ENCODE peak calls at places on chromosomes 6 and 20, in six cellular contexts. One of them, this sample, is unnamed.
A peak's percentile ranks its signal among the peaks of the same experiment; 100 is the strongest.

GRCh38 chr20:23050847-23051627 is 1.6 kb upstream of the THBD start:
- DNase-seq in PC-3: peak; percentile 70
- DNase-seq in GM23338: peak; percentile 97
- DNase-seq in naive thymus-derived CD4-positive, alpha-beta T cell: no peak
- DNase-seq in tibial nerve: peak; percentile 81
- DNase-seq in heart right ventricle: peak; percentile 87
- DNase-seq in this sample: peak; percentile 88

GRCh38 chr6:1679691-1680068 is 70.0 kb downstream of the FOXC1 start:
- DNase-seq in PC-3: peak; percentile 84
- DNase-seq in GM23338: no peak
- DNase-seq in heart right ventricle: no peak
- DNase-seq in tibial nerve: no peak
- DNase-seq in naive thymus-derived CD4-positive, alpha-beta T cell: no peak
- DNase-seq in this sample: no peak

GRCh38 chr6:6884193-6884627 is 223.6 kb upstream of the RREB1 start:
- DNase-seq in GM23338: no peak
- DNase-seq in tibial nerve: no peak
- DNase-seq in naive thymus-derived CD4-positive, alpha-beta T cell: no peak
- DNase-seq in PC-3: no peak
- DNase-seq in heart right ventricle: no peak
- DNase-seq in this sample: no peak

GRCh38 chr6:134748484-134748883 is 201.4 kb downstream of the ALDH8A1 start:
- DNase-seq in naive thymus-derived CD4-positive, alpha-beta T cell: no peak
- DNase-seq in GM23338: no peak
- DNase-seq in heart right ventricle: no peak
- DNase-seq in tibial nerve: no peak
- DNase-seq in PC-3: no peak
- DNase-seq in this sample: no peak

GRCh38 chr6:79042088-79042798 is 35.8 kb downstream of the PHIP start:
- DNase-seq in GM23338: no peak
- DNase-seq in PC-3: no peak
- DNase-seq in tibial nerve: no peak
- DNase-seq in heart right ventricle: no peak
- DNase-seq in naive thymus-derived CD4-positive, alpha-beta T cell: peak; percentile 11
- DNase-seq in this sample: no peak

GRCh38 chr20:5652626-5653573 is 97.3 kb upstream of the SHLD1 start:
- DNase-seq in naive thymus-derived CD4-positive, alpha-beta T cell: peak; percentile 11
- DNase-seq in heart right ventricle: no peak
- DNase-seq in GM23338: no peak
- DNase-seq in PC-3: peak; percentile 97
- DNase-seq in tibial nerve: no peak
- DNase-seq in this sample: no peak

GRCh38 chr6:62516287-62517152 is 230.5 kb upstream of the KHDRBS2 start:
- DNase-seq in GM23338: peak; percentile 71
- DNase-seq in tibial nerve: no peak
- DNase-seq in heart right ventricle: no peak
- DNase-seq in PC-3: no peak
- DNase-seq in naive thymus-derived CD4-positive, alpha-beta T cell: no peak
- DNase-seq in this sample: no peak

GRCh38 chr20:31490752-31491151 is 15.7 kb downstream of the REM1 start:
- DNase-seq in GM23338: no peak
- DNase-seq in tibial nerve: no peak
- DNase-seq in PC-3: no peak
- DNase-seq in heart right ventricle: no peak
- DNase-seq in naive thymus-derived CD4-positive, alpha-beta T cell: no peak
- DNase-seq in this sample: no peak

GRCh38 chr6:128239146-128239545 is 281.3 kb downstream of the PTPRK start:
- DNase-seq in tibial nerve: no peak
- DNase-seq in PC-3: no peak
- DNase-seq in heart right ventricle: no peak
- DNase-seq in GM23338: no peak
- DNase-seq in naive thymus-derived CD4-positive, alpha-beta T cell: no peak
- DNase-seq in this sample: no peak

GRCh38 chr20:62265365-62265764 is 27.0 kb downstream of the OSBPL2 start:
- DNase-seq in GM23338: no peak
- DNase-seq in naive thymus-derived CD4-positive, alpha-beta T cell: no peak
- DNase-seq in tibial nerve: no peak
- DNase-seq in heart right ventricle: no peak
- DNase-seq in PC-3: no peak
- DNase-seq in this sample: no peak

GRCh38 chr6:18585032-18585573 is 198.0 kb downstream of the RNF144B start:
- DNase-seq in GM23338: no peak
- DNase-seq in heart right ventricle: no peak
- DNase-seq in naive thymus-derived CD4-positive, alpha-beta T cell: no peak
- DNase-seq in tibial nerve: no peak
- DNase-seq in PC-3: peak; percentile 80
- DNase-seq in this sample: no peak

GRCh38 chr20:5908981-5909380 is 41.4 kb downstream of the TRMT6 start:
- DNase-seq in PC-3: no peak
- DNase-seq in tibial nerve: no peak
- DNase-seq in heart right ventricle: no peak
- DNase-seq in GM23338: no peak
- DNase-seq in naive thymus-derived CD4-positive, alpha-beta T cell: no peak
- DNase-seq in this sample: no peak

GRCh38 chr6:43452896-43453295 is 2.5 kb downstream of the DLK2 start:
- DNase-seq in PC-3: no peak
- DNase-seq in heart right ventricle: no peak
- DNase-seq in tibial nerve: no peak
- DNase-seq in GM23338: no peak
- DNase-seq in naive thymus-derived CD4-positive, alpha-beta T cell: no peak
- DNase-seq in this sample: no peak

GRCh38 chr20:21022925-21023324 is 83.2 kb downstream of the LINC00237 start:
- DNase-seq in tibial nerve: no peak
- DNase-seq in PC-3: no peak
- DNase-seq in naive thymus-derived CD4-positive, alpha-beta T cell: no peak
- DNase-seq in heart right ventricle: no peak
- DNase-seq in GM23338: no peak
- DNase-seq in this sample: no peak

GRCh38 chr20:50015993-50016770 is 33.4 kb downstream of the SNAI1 start:
- DNase-seq in naive thymus-derived CD4-positive, alpha-beta T cell: no peak
- DNase-seq in heart right ventricle: peak; percentile 44
- DNase-seq in tibial nerve: no peak
- DNase-seq in PC-3: no peak
- DNase-seq in GM23338: no peak
- DNase-seq in this sample: no peak

GRCh38 chr6:121436966-121437756 is 1.7 kb downstream of the GJA1 start:
- DNase-seq in naive thymus-derived CD4-positive, alpha-beta T cell: peak; percentile 14
- DNase-seq in tibial nerve: peak; percentile 45
- DNase-seq in PC-3: peak; percentile 20
- DNase-seq in GM23338: peak; percentile 68
- DNase-seq in heart right ventricle: peak; percentile 50
- DNase-seq in this sample: no peak

GRCh38 chr6:126040826-126041225 is 54.5 kb downstream of the TRMT11 start:
- DNase-seq in tibial nerve: no peak
- DNase-seq in naive thymus-derived CD4-positive, alpha-beta T cell: no peak
- DNase-seq in GM23338: no peak
- DNase-seq in heart right ventricle: no peak
- DNase-seq in PC-3: peak; percentile 75
- DNase-seq in this sample: no peak

GRCh38 chr6:44430322-44430721 is 42.8 kb downstream of the CDC5L start:
- DNase-seq in tibial nerve: no peak
- DNase-seq in heart right ventricle: no peak
- DNase-seq in GM23338: no peak
- DNase-seq in naive thymus-derived CD4-positive, alpha-beta T cell: no peak
- DNase-seq in PC-3: no peak
- DNase-seq in this sample: no peak

GRCh38 chr6:151021878-151022277 is 156.4 kb downstream of the MTHFD1L start:
- DNase-seq in heart right ventricle: no peak
- DNase-seq in GM23338: no peak
- DNase-seq in tibial nerve: no peak
- DNase-seq in naive thymus-derived CD4-positive, alpha-beta T cell: no peak
- DNase-seq in PC-3: no peak
- DNase-seq in this sample: no peak

GRCh38 chr6:19399406-19399805 is 437.8 kb upstream of the ID4 start:
- DNase-seq in tibial nerve: peak; percentile 18
- DNase-seq in GM23338: no peak
- DNase-seq in naive thymus-derived CD4-positive, alpha-beta T cell: no peak
- DNase-seq in PC-3: no peak
- DNase-seq in heart right ventricle: no peak
- DNase-seq in this sample: no peak

GRCh38 chr6:43311681-43312080 is 3.1 kb upstream of the CRIP3 start:
- DNase-seq in PC-3: no peak
- DNase-seq in naive thymus-derived CD4-positive, alpha-beta T cell: no peak
- DNase-seq in GM23338: no peak
- DNase-seq in tibial nerve: no peak
- DNase-seq in heart right ventricle: no peak
- DNase-seq in this sample: no peak

GRCh38 chr6:13760307-13760706 is 48.7 kb upstream of the RANBP9 start:
- DNase-seq in heart right ventricle: no peak
- DNase-seq in PC-3: no peak
- DNase-seq in GM23338: no peak
- DNase-seq in naive thymus-derived CD4-positive, alpha-beta T cell: no peak
- DNase-seq in tibial nerve: no peak
- DNase-seq in this sample: no peak

GRCh38 chr6:2081155-2082138 is 164.0 kb downstream of the GMDS start:
- DNase-seq in PC-3: no peak
- DNase-seq in tibial nerve: no peak
- DNase-seq in naive thymus-derived CD4-positive, alpha-beta T cell: no peak
- DNase-seq in GM23338: no peak
- DNase-seq in heart right ventricle: no peak
- DNase-seq in this sample: no peak

GRCh38 chr20:62782149-62782892 is 14.0 kb upstream of the MRGBP start:
- DNase-seq in naive thymus-derived CD4-positive, alpha-beta T cell: no peak
- DNase-seq in heart right ventricle: no peak
- DNase-seq in GM23338: peak; percentile 58
- DNase-seq in PC-3: no peak
- DNase-seq in tibial nerve: no peak
- DNase-seq in this sample: no peak

GRCh38 chr6:38782616-38783015 is 67.5 kb downstream of the DNAH8 start:
- DNase-seq in PC-3: no peak
- DNase-seq in naive thymus-derived CD4-positive, alpha-beta T cell: no peak
- DNase-seq in heart right ventricle: no peak
- DNase-seq in GM23338: no peak
- DNase-seq in tibial nerve: no peak
- DNase-seq in this sample: no peak

GRCh38 chr20:50335105-50335504 is 144.5 kb downstream of the CEBPB start:
- DNase-seq in tibial nerve: no peak
- DNase-seq in naive thymus-derived CD4-positive, alpha-beta T cell: no peak
- DNase-seq in heart right ventricle: no peak
- DNase-seq in GM23338: peak; percentile 89
- DNase-seq in PC-3: peak; percentile 57
- DNase-seq in this sample: no peak

GRCh38 chr20:1833728-1834726 is 61.2 kb upstream of the SIRPA start:
- DNase-seq in tibial nerve: no peak
- DNase-seq in naive thymus-derived CD4-positive, alpha-beta T cell: no peak
- DNase-seq in GM23338: no peak
- DNase-seq in heart right ventricle: no peak
- DNase-seq in PC-3: no peak
- DNase-seq in this sample: no peak
- H3K27ac ChIP-seq in tibial nerve: no peak overlapping the region
- H3K27ac ChIP-seq in naive thymus-derived CD4-positive, alpha-beta T cell: no peak overlapping the region
- H3K27ac ChIP-seq in GM23338: no peak overlapping the region
- H3K27ac ChIP-seq in heart right ventricle: no peak overlapping the region
- H3K27ac ChIP-seq in PC-3: no peak overlapping the region
- H3K27ac ChIP-seq in this sample: no peak overlapping the region

GRCh38 chr6:138182939-138183791 is 21.4 kb downstream of the ARFGEF3 start:
- DNase-seq in heart right ventricle: no peak
- DNase-seq in PC-3: no peak
- DNase-seq in GM23338: peak; percentile 73
- DNase-seq in tibial nerve: no peak
- DNase-seq in naive thymus-derived CD4-positive, alpha-beta T cell: no peak
- DNase-seq in this sample: no peak
- H3K27ac ChIP-seq in heart right ventricle: no peak overlapping the region
- H3K27ac ChIP-seq in PC-3: no peak overlapping the region
- H3K27ac ChIP-seq in GM23338: peak overlapping the region; percentile 87
- H3K27ac ChIP-seq in tibial nerve: no peak overlapping the region
- H3K27ac ChIP-seq in naive thymus-derived CD4-positive, alpha-beta T cell: no peak overlapping the region
- H3K27ac ChIP-seq in this sample: no peak overlapping the region

GRCh38 chr6:116419069-116419468 is 42.1 kb upstream of the CALHM6 start:
- DNase-seq in GM23338: no peak
- DNase-seq in heart right ventricle: no peak
- DNase-seq in tibial nerve: no peak
- DNase-seq in PC-3: peak; percentile 59
- DNase-seq in naive thymus-derived CD4-positive, alpha-beta T cell: no peak
- DNase-seq in this sample: no peak

GRCh38 chr6:116422238-116422637 is 38.9 kb upstream of the CALHM6 start:
- DNase-seq in naive thymus-derived CD4-positive, alpha-beta T cell: no peak
- DNase-seq in tibial nerve: no peak
- DNase-seq in GM23338: no peak
- DNase-seq in PC-3: no peak
- DNase-seq in heart right ventricle: no peak
- DNase-seq in this sample: no peak

GRCh38 chr6:116420341-116420740 is 40.8 kb upstream of the CALHM6 start:
- DNase-seq in heart right ventricle: no peak
- DNase-seq in naive thymus-derived CD4-positive, alpha-beta T cell: no peak
- DNase-seq in GM23338: no peak
- DNase-seq in tibial nerve: no peak
- DNase-seq in PC-3: no peak
- DNase-seq in this sample: no peak

GRCh38 chr6:116426551-116426950 is 34.6 kb upstream of the CALHM6 start:
- DNase-seq in naive thymus-derived CD4-positive, alpha-beta T cell: no peak
- DNase-seq in PC-3: no peak
- DNase-seq in heart right ventricle: no peak
- DNase-seq in GM23338: no peak
- DNase-seq in tibial nerve: no peak
- DNase-seq in this sample: no peak

DNA sequence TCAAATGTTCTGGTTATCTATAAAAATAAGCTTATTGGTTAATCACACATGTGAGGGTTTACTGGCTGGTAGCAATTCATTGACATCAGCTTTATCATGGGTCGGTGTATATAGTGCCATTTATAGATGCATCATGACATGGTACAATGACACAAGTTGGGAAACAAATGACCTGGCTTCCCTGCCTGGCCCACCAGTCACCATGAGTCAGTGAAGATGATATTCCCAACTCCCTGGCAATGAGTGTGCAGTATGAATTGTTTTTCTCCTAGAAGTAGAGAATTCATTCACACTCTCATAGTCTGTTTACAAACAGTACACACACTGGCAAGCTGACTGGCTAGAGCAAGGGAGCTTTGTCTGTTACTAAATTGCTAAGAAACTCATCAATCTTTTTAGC is 37.2 kb upstream of the CALHM6 start:
- DNase-seq in PC-3: peak; percentile 58
- DNase-seq in GM23338: no peak
- DNase-seq in naive thymus-derived CD4-positive, alpha-beta T cell: no peak
- DNase-seq in tibial nerve: no peak
- DNase-seq in heart right ventricle: no peak
- DNase-seq in this sample: no peak
- H3K27ac ChIP-seq in PC-3: no peak overlapping the region
- H3K27ac ChIP-seq in GM23338: no peak overlapping the region
- H3K27ac ChIP-seq in naive thymus-derived CD4-positive, alpha-beta T cell: no peak overlapping the region
- H3K27ac ChIP-seq in tibial nerve: no peak overlapping the region
- H3K27ac ChIP-seq in heart right ventricle: no peak overlapping the region
- H3K27ac ChIP-seq in this sample: no peak overlapping the region

GRCh38 chr6:51203504-51203903 is 384.8 kb downstream of the TFAP2B start:
- DNase-seq in tibial nerve: no peak
- DNase-seq in naive thymus-derived CD4-positive, alpha-beta T cell: no peak
- DNase-seq in PC-3: no peak
- DNase-seq in heart right ventricle: no peak
- DNase-seq in GM23338: no peak
- DNase-seq in this sample: no peak
- H3K27ac ChIP-seq in tibial nerve: no peak overlapping the region
- H3K27ac ChIP-seq in naive thymus-derived CD4-positive, alpha-beta T cell: no peak overlapping the region
- H3K27ac ChIP-seq in PC-3: no peak overlapping the region
- H3K27ac ChIP-seq in heart right ventricle: no peak overlapping the region
- H3K27ac ChIP-seq in GM23338: no peak overlapping the region
- H3K27ac ChIP-seq in this sample: no peak overlapping the region

This sample was measured in right atrium auricular region.